ENCODE peak calls at places on chromosomes 5 and 9, in ten cellular contexts. X is tibial artery; S is Peyer's patch; L is psoas muscle; M is CD8-positive, alpha-beta T cell; T is CD8-positive, alpha-beta memory T cell; I is endodermal cell; K is upper lobe of right lung; V is esophagus squamous epithelium; C is uterus. P is an unnamed sample.

GRCh38 chr9:13186774-13187173 is 92.7 kb downstream of the MPDZ start:
- DNase-seq in C (no peak), S (no peak), V (no peak), I (no peak), L (no peak), T (no peak), M (no peak), X (no peak), K (no peak), P (no peak)

GRCh38 chr9:86082870-86083269 is 16.5 kb downstream of the GOLM1 start:
- DNase-seq in X (no peak), M (no peak), C (no peak), L (no peak), I (no peak), S (no peak), V (no peak), K (no peak), T (no peak), P (no peak)

GRCh38 chr5:124649548-124650501 is 96.6 kb downstream of the ZNF608 start:
- DNase-seq in I (no peak), K (peak; percentile 87), L (peak; percentile 84), M (peak; percentile 50), C (peak; percentile 50), X (peak; percentile 80), S (peak; percentile 69), T (peak; percentile 59), V (peak; percentile 41), P (no peak)

GRCh38 chr9:114678847-114679246 is 3.1 kb downstream of the TEX48 start:
- DNase-seq in K (no peak), M (no peak), L (no peak), X (no peak), C (no peak), I (no peak), V (no peak), S (no peak), T (no peak), P (no peak)

GRCh38 chr9:89412951-89413350 is 85.0 kb downstream of the SEMA4D start:
- DNase-seq in I (peak; percentile 77), S (no peak), L (no peak), T (no peak), K (no peak), M (no peak), V (no peak), X (no peak), C (no peak), P (no peak)

GRCh38 chr9:125437771-125438221 is 176.2 kb downstream of the GAPVD1 start:
- DNase-seq in I (no peak), V (no peak), K (no peak), S (no peak), M (no peak), C (no peak), L (no peak), X (peak; percentile 11), T (no peak), P (no peak)

GRCh38 chr5:105956456-105957177 is 1714.1 kb downstream of the EFNA5 start:
- DNase-seq in X (no peak), V (no peak), T (no peak), C (no peak), L (no peak), M (no peak), K (no peak), S (no peak), I (no peak), P (no peak)

GRCh38 chr5:10702040-10702629 is 58.9 kb downstream of the DAP start:
- DNase-seq in T (no peak), M (no peak), I (no peak), X (no peak), V (no peak), K (no peak), C (no peak), S (no peak), L (no peak), P (no peak)

GRCh38 chr9:33132249-33132772 is 34.8 kb downstream of the B4GALT1 start:
- DNase-seq in L (no peak), I (no peak), M (no peak), S (no peak), T (no peak), K (no peak), V (no peak), X (peak; percentile 9), C (no peak), P (no peak)

GRCh38 chr9:17367035-17367434 is 211.8 kb upstream of the SH3GL2 start:
- DNase-seq in T (no peak), L (no peak), M (no peak), C (no peak), X (no peak), S (no peak), K (no peak), I (no peak), V (no peak), P (no peak)
- H3K9me3 ChIP-seq in T (no peaks in the 10 kb centered on the region), L (no peaks in the 10 kb centered on the region), M (no peaks in the 10 kb centered on the region), C (no peaks in the 10 kb centered on the region), X (no peaks in the 10 kb centered on the region), S (no peaks in the 10 kb centered on the region), K (no peaks in the 10 kb centered on the region), I (no peaks in the 10 kb centered on the region), V (no peaks in the 10 kb centered on the region), P (no peaks in the 10 kb centered on the region)

DNA sequence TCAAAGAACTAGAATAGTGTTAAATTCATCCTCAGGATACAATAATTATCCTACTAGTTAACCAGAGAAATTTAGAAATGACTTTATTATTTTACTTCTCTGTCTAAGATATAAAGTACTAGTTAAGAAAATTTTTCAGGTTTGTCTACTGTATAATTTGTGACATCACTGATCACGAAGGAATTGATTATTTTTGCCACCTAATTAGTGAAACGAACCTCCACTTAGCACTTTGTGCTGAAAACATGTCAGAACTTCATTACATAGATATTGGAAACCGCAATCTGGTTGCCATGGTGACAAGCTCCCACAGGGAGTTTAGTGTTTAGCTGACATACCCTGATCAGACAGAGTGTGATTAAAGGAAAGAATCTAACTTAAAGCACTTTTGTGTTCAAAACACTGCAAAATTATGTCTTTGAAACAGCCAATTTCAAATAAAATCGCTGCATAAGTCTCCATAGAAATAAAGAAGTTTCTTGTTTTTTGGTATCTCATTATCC is 668.4 kb upstream of the CCNG1 start:
- DNase-seq in S (no peak), X (no peak), M (no peak), L (no peak), T (no peak), C (no peak), I (no peak), K (no peak), V (no peak), P (no peak)
- H3K9me3 ChIP-seq in S (no peaks in the 10 kb centered on the region), X (no peaks in the 10 kb centered on the region), M (no peaks in the 10 kb centered on the region), L (no peaks in the 10 kb centered on the region), T (no peaks in the 10 kb centered on the region), C (no peaks in the 10 kb centered on the region), I (no peaks in the 10 kb centered on the region), K (no peaks in the 10 kb centered on the region), V (no peaks in the 10 kb centered on the region), P (no peaks in the 10 kb centered on the region)

GRCh38 chr9:80417211-80417773 is 845.5 kb downstream of the TLE4 start:
- DNase-seq in S (no peak), C (no peak), T (no peak), V (no peak), K (no peak), M (no peak), L (no peak), I (no peak), X (no peak), P (no peak)
- H3K9me3 ChIP-seq in S (no peaks in the 10 kb centered on the region), C (peaks cover 4% of the 10 kb centered on the region), T (no peaks in the 10 kb centered on the region), V (no peaks in the 10 kb centered on the region), K (peaks cover 20% of the 10 kb centered on the region), M (no peaks in the 10 kb centered on the region), L (peaks cover 5% of the 10 kb centered on the region), I (peaks cover 22% of the 10 kb centered on the region), X (no peaks in the 10 kb centered on the region), P (peaks cover 5% of the 10 kb centered on the region)

GRCh38 chr5:51500-51823 is 40.5 kb upstream of the PLEKHG4B start:
- DNase-seq in T (no peak), X (no peak), V (no peak), M (no peak), C (no peak), L (no peak), I (peak; percentile 55), K (no peak), S (no peak), P (no peak)
- H3K9me3 ChIP-seq in T (no peaks in the 10 kb centered on the region), X (no peaks in the 10 kb centered on the region), V (no peaks in the 10 kb centered on the region), M (no peaks in the 10 kb centered on the region), C (no peaks in the 10 kb centered on the region), L (no peaks in the 10 kb centered on the region), I (no peaks in the 10 kb centered on the region), K (no peaks in the 10 kb centered on the region), S (no peaks in the 10 kb centered on the region), P (no peaks in the 10 kb centered on the region)

GRCh38 chr5:80963521-80963895 is 3.3 kb downstream of the RASGRF2 start:
- DNase-seq in V (no peak), X (no peak), S (no peak), L (no peak), T (no peak), I (no peak), K (no peak), M (no peak), C (no peak), P (no peak)
- H3K9me3 ChIP-seq in V (no peaks in the 10 kb centered on the region), X (no peaks in the 10 kb centered on the region), S (no peaks in the 10 kb centered on the region), L (no peaks in the 10 kb centered on the region), T (no peaks in the 10 kb centered on the region), I (no peaks in the 10 kb centered on the region), K (no peaks in the 10 kb centered on the region), M (no peaks in the 10 kb centered on the region), C (no peaks in the 10 kb centered on the region), P (no peaks in the 10 kb centered on the region)

DNA sequence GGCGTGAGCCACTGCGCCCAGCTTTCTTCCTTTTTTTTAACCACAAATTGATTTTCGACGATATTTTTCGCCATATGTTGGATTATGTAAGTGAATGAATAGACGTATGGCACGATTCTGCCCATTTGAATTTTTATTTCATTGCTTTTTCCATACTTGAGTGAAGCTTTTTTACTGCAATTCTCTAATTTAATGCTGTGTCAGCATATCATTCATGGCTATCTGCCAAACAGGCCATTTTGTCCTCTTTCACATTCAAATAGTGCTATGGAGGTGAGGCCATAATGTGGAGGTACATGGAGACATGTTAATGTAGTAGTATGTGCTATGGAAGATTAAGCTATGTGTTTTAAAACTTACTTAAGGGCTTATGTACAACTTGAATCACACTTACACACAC is 152.1 kb upstream of the TUSC1 start:
- DNase-seq in V (no peak), T (no peak), S (no peak), X (no peak), K (no peak), M (no peak), C (no peak), I (no peak), L (no peak), P (no peak)
- H3K9me3 ChIP-seq in V (no peaks in the 10 kb centered on the region), T (peaks cover 4% of the 10 kb centered on the region), S (no peaks in the 10 kb centered on the region), X (no peaks in the 10 kb centered on the region), K (no peaks in the 10 kb centered on the region), M (no peaks in the 10 kb centered on the region), C (no peaks in the 10 kb centered on the region), I (no peaks in the 10 kb centered on the region), L (peaks cover 11% of the 10 kb centered on the region), P (peaks cover 9% of the 10 kb centered on the region)

GRCh38 chr5:38305148-38305547 is 46.8 kb downstream of the EGFLAM start:
- DNase-seq in X (no peak), I (no peak), K (no peak), T (no peak), M (no peak), V (no peak), S (no peak), C (no peak), L (no peak), P (no peak)
- H3K9me3 ChIP-seq in X (peaks cover 10% of the 10 kb centered on the region), I (peaks cover 14% of the 10 kb centered on the region), K (peaks cover 6% of the 10 kb centered on the region), T (no peaks in the 10 kb centered on the region), M (no peaks in the 10 kb centered on the region), V (no peaks in the 10 kb centered on the region), S (no peaks in the 10 kb centered on the region), C (no peaks in the 10 kb centered on the region), L (peaks cover 18% of the 10 kb centered on the region), P (peaks cover 7% of the 10 kb centered on the region)

DNA sequence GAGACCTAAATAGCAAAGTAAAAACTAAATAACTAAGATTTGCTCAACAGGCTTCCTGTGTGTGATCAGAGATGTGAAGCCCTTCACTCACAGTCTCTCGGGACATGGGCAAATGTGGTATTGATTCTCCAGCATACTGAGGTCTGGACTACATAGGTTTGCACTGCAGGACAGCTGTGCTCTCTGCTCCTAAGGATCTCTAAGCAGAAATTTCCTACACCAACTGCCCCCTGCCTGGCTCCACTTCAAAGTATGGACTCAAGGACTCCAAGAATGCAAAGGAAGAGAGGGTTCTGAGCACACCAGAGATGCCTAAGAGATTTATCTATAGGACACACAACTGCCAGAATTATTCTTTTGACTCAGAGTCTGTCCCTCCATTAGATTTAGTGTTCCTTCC is 487.2 kb downstream of the SEMA5A start:
- DNase-seq in S (no peak), L (no peak), T (no peak), V (no peak), X (no peak), I (no peak), K (no peak), C (no peak), M (no peak), P (no peak)
- H3K9me3 ChIP-seq in S (no peaks in the 10 kb centered on the region), L (no peaks in the 10 kb centered on the region), T (no peaks in the 10 kb centered on the region), V (no peaks in the 10 kb centered on the region), X (no peaks in the 10 kb centered on the region), I (no peaks in the 10 kb centered on the region), K (no peaks in the 10 kb centered on the region), C (no peaks in the 10 kb centered on the region), M (no peaks in the 10 kb centered on the region), P (peaks cover 6% of the 10 kb centered on the region)

P was measured in CD4-positive, CD25-positive, alpha-beta regulatory T cell.